ENCODE peak calls at places on chromosome 18, in six cellular contexts. W is thoracic aorta, U is endothelial cell, I is HT-29, S is choroid plexus epithelial cell, X is breast epithelium. D is an unnamed sample.

GRCh38 chr18:32353257-32353656 is 117.4 kb downstream of the GAREM1 start:
- DNase-seq in W (no peak), U (no peak), I (no peak), S (no peak), X (no peak), D (no peak)

GRCh38 chr18:34866739-34867138 is 156.6 kb downstream of the DTNA start:
- DNase-seq in W (no peak), U (no peak), I (peak), S (peak), X (no peak), D (peak)

GRCh38 chr18:79845164-79845563 is 47.4 kb downstream of the KCNG2 start:
- DNase-seq in W (no peak), U (no peak), I (no peak), S (no peak), X (no peak), D (no peak)

GRCh38 chr18:63775166-63775730 is at the start of gene SERPINB7:
- DNase-seq in W (no peak), U (no peak), I (no peak), S (peak), X (no peak), D (no peak)

GRCh38 chr18:35267809-35268208 is 22.2 kb downstream of the ZSCAN30 start:
- DNase-seq in W (no peak), U (no peak), I (no peak), S (no peak), X (no peak), D (no peak)

GRCh38 chr18:5584751-5585417 is 41.1 kb upstream of the EPB41L3 start:
- DNase-seq in W (no peak), U (no peak), I (no peak), S (peak), X (no peak), D (peak)

GRCh38 chr18:48833701-48834394 is 116.9 kb downstream of the SMAD7 start:
- DNase-seq in W (no peak), U (no peak), I (no peak), S (no peak), X (peak), D (no peak)

GRCh38 chr18:5467666-5468065 is 76.1 kb downstream of the EPB41L3 start:
- DNase-seq in W (no peak), U (no peak), I (no peak), S (no peak), X (no peak), D (no peak)

GRCh38 chr18:63213331-63213900 is 106.2 kb downstream of the BCL2 start:
- DNase-seq in W (no peak), U (no peak), I (no peak), S (no peak), X (no peak), D (no peak)

GRCh38 chr18:9771261-9771976 is 63.3 kb downstream of the RAB31 start:
- DNase-seq in W (peak), U (peak), I (peak), S (peak), X (peak), D (peak)

GRCh38 chr18:48408727-48409590 is at the start of gene ZBTB7C:
- DNase-seq in W (no peak), U (peak), I (peak), S (peak), X (no peak), D (no peak)

GRCh38 chr18:62844850-62845643 is 129.7 kb downstream of the PHLPP1 start:
- DNase-seq in W (no peak), U (no peak), I (no peak), S (no peak), X (no peak), D (no peak)

GRCh38 chr18:43049021-43049420 is 66.5 kb downstream of the RIT2 start:
- DNase-seq in W (no peak), U (no peak), I (no peak), S (peak), X (no peak), D (no peak)

GRCh38 chr18:49360582-49360981 is 99.9 kb downstream of the DYM start:
- DNase-seq in W (no peak), U (no peak), I (no peak), S (no peak), X (no peak), D (no peak)

GRCh38 chr18:48814490-48815181 is 136.1 kb downstream of the SMAD7 start:
- DNase-seq in W (no peak), U (no peak), I (no peak), S (no peak), X (peak), D (no peak)

GRCh38 chr18:45197526-45197970 is 417.7 kb upstream of the SLC14A2 start:
- DNase-seq in W (no peak), U (no peak), I (no peak), S (no peak), X (no peak), D (peak)

GRCh38 chr18:73992242-73993022 is 155.2 kb downstream of the FBXO15 start:
- DNase-seq in W (no peak), U (no peak), I (no peak), S (no peak), X (no peak), D (no peak)

GRCh38 chr18:24214913-24215312 is 76.1 kb downstream of the CABYR start:
- DNase-seq in W (no peak), U (no peak), I (no peak), S (no peak), X (no peak), D (no peak)

GRCh38 chr18:78542204-78542603 is 437.4 kb upstream of the SALL3 start:
- DNase-seq in W (no peak), U (no peak), I (peak), S (peak), X (peak), D (peak)

GRCh38 chr18:56962322-56962721 is 184.6 kb upstream of the BOD1L2 start:
- DNase-seq in W (no peak), U (no peak), I (no peak), S (no peak), X (no peak), D (no peak)

GRCh38 chr18:75377975-75378673 is 49.4 kb downstream of the SMIM21 start:
- DNase-seq in W (no peak), U (no peak), I (no peak), S (no peak), X (no peak), D (no peak)

GRCh38 chr18:73245345-73245744 is 377.6 kb upstream of the NETO1 start:
- DNase-seq in W (no peak), U (no peak), I (no peak), S (no peak), X (no peak), D (no peak)

GRCh38 chr18:635171-635570 is 22.3 kb upstream of the TYMS start:
- DNase-seq in W (no peak), U (no peak), I (no peak), S (no peak), X (no peak), D (no peak)

GRCh38 chr18:62876828-62877227 is 161.5 kb downstream of the PHLPP1 start:
- DNase-seq in W (no peak), U (no peak), I (no peak), S (no peak), X (no peak), D (no peak)

GRCh38 chr18:48944634-48945033 is 6.1 kb downstream of the SMAD7 start:
- DNase-seq in W (no peak), U (no peak), I (peak), S (peak), X (no peak), D (no peak)

GRCh38 chr18:10860937-10861336 is 288.4 kb downstream of the PIEZO2 start:
- DNase-seq in W (no peak), U (no peak), I (no peak), S (peak), X (no peak), D (no peak)

GRCh38 chr18:48836231-48836805 is 114.4 kb downstream of the SMAD7 start:
- DNase-seq in W (no peak), U (no peak), I (no peak), S (no peak), X (no peak), D (no peak)

GRCh38 chr18:80159713-80160636 is 50.9 kb downstream of the ADNP2 start:
- DNase-seq in W (no peak), U (peak), I (no peak), S (peak), X (no peak), D (no peak)

GRCh38 chr18:79624356-79624961 is 55.1 kb upstream of the CTDP1 start:
- DNase-seq in W (no peak), U (no peak), I (no peak), S (no peak), X (no peak), D (no peak)

GRCh38 chr18:2111456-2111855 is 459.8 kb downstream of the METTL4 start:
- DNase-seq in W (no peak), U (no peak), I (no peak), S (peak), X (no peak), D (no peak)

GRCh38 chr18:52394602-52395001 is 54.6 kb downstream of the DCC start:
- DNase-seq in W (no peak), U (no peak), I (no peak), S (peak), X (no peak), D (no peak)

D was measured in SK-MEL-5.